ENCODE peak calls at places on chromosomes 16 and 17, in four cellular contexts. W is left kidney, X is thoracic aorta, L is WTC11. F is an unnamed sample.

GRCh38 chr16:21626659-21627277 is 25.6 kb downstream of the IGSF6 start:
- DNase-seq in W (peak; percentile 72), L (no peak), X (no peak), F (peak; percentile 59)

GRCh38 chr17:7977805-7978204 is 24.6 kb upstream of the GUCY2D start:
- DNase-seq in L (no peak), X (no peak), W (no peak), F (no peak)

GRCh38 chr17:82751171-82751570 is 694 bp upstream of the TBCD start:
- DNase-seq in X (no peak), L (peak; percentile 50), W (peak; percentile 80), F (no peak)

GRCh38 chr17:31499771-31500554 is 108.5 kb downstream of the RAB11FIP4 start:
- DNase-seq in L (no peak), X (no peak), W (peak; percentile 74), F (no peak)

GRCh38 chr17:63649813-63650212 is 27.6 kb downstream of the MAP3K3 start:
- DNase-seq in X (no peak), W (no peak), L (no peak), F (no peak)

GRCh38 chr17:51423421-51424160 is 163.2 kb downstream of the UTP18 start:
- DNase-seq in X (no peak), L (no peak), W (no peak), F (no peak)

GRCh38 chr17:65041518-65041917 is 15.0 kb downstream of the GNA13 start:
- DNase-seq in W (no peak), L (no peak), X (no peak), F (no peak)

GRCh38 chr16:23114131-23114904 is 34.9 kb downstream of the USP31 start:
- DNase-seq in L (no peak), X (no peak), W (no peak), F (no peak)

GRCh38 chr16:70160821-70161220 is 12.8 kb upstream of the CLEC18C start:
- DNase-seq in L (no peak), X (no peak), W (no peak), F (no peak)

GRCh38 chr17:76585649-76586593 is at the start of gene ST6GALNAC2:
- DNase-seq in L (peak; percentile 40), W (peak; percentile 87), X (no peak), F (peak; percentile 19)

GRCh38 chr17:64615025-64615677 is 47.0 kb downstream of the SMURF2 start:
- DNase-seq in L (no peak), W (peak; percentile 60), X (no peak), F (no peak)

GRCh38 chr17:19010729-19011505 is 6.4 kb upstream of the FAM83G start:
- DNase-seq in W (no peak), X (no peak), L (no peak), F (no peak)

GRCh38 chr16:974606-975312 is 4.0 kb upstream of the LMF1 start:
- DNase-seq in W (no peak), L (no peak), X (no peak), F (no peak)

GRCh38 chr16:54455021-54455725 is 168.6 kb upstream of the IRX3 start:
- DNase-seq in X (no peak), W (peak; percentile 42), L (no peak), F (no peak)

GRCh38 chr17:2594657-2595085 is 1.2 kb downstream of the PAFAH1B1 start:
- DNase-seq in L (no peak), W (no peak), X (no peak), F (no peak)

GRCh38 chr17:1231456-1231855 is 38.8 kb upstream of the BHLHA9 start:
- DNase-seq in L (no peak), X (no peak), W (no peak), F (no peak)

GRCh38 chr17:5115673-5116651 is at the start of gene USP6:
- DNase-seq in X (no peak), L (peak; percentile 25), W (peak; percentile 81), F (no peak)

GRCh38 chr17:73201215-73202069 is 8.6 kb downstream of the COG1 start:
- DNase-seq in X (no peak), L (no peak), W (no peak), F (no peak)

GRCh38 chr16:79146-80054 is 1.4 kb downstream of the MPG start:
- DNase-seq in X (no peak), L (no peak), W (no peak), F (no peak)

GRCh38 chr16:75288596-75289120 is 37.2 kb upstream of the BCAR1 start:
- DNase-seq in X (no peak), W (no peak), L (no peak), F (no peak)

GRCh38 chr17:64496786-64497564 is at the start of gene POLG2:
- DNase-seq in L (peak; percentile 93), W (peak; percentile 98), X (peak; percentile 74), F (peak; percentile 85)

GRCh38 chr17:16662936-16663335 is 9.3 kb upstream of the ZNF624 start:
- DNase-seq in L (no peak), X (no peak), W (no peak), F (peak; percentile 56)

GRCh38 chr17:61510991-61511390 is 58.8 kb downstream of the TBX4 start:
- DNase-seq in L (no peak), X (no peak), W (no peak), F (no peak)

GRCh38 chr17:27396941-27397340 is 59.3 kb upstream of the KSR1 start:
- DNase-seq in L (no peak), W (no peak), X (no peak), F (no peak)

GRCh38 chr17:36921131-36921851 is 16.0 kb upstream of the LHX1 start:
- DNase-seq in X (no peak), W (peak; percentile 56), L (no peak), F (no peak)

GRCh38 chr16:86919531-86920305 is 341.4 kb downstream of the FOXL1 start:
- DNase-seq in W (peak; percentile 98), X (no peak), L (no peak), F (no peak)

GRCh38 chr16:78102122-78102660 is 2.7 kb downstream of the WWOX start:
- DNase-seq in W (no peak), X (no peak), L (no peak), F (no peak)

GRCh38 chr16:47058295-47059086 is 85.0 kb upstream of the DNAJA2 start:
- DNase-seq in L (no peak), W (no peak), X (no peak), F (no peak)

GRCh38 chr16:4792951-4793513 is 2.1 kb upstream of the SMIM22 start:
- DNase-seq in L (no peak), X (no peak), W (no peak), F (no peak)

GRCh38 chr16:81163671-81164070 is 67.5 kb upstream of the GCSH start:
- DNase-seq in X (no peak), W (no peak), L (no peak), F (no peak)

GRCh38 chr17:7587831-7588230 is 2.1 kb downstream of the SOX15 start:
- DNase-seq in W (no peak), X (no peak), L (no peak), F (no peak)

GRCh38 chr17:1746975-1747543 is 4.4 kb downstream of the SERPINF2 start:
- DNase-seq in X (no peak), W (no peak), L (no peak), F (no peak)

GRCh38 chr17:1035546-1036170 is 38.7 kb downstream of the TIMM22 start:
- DNase-seq in W (peak; percentile 74), L (no peak), X (no peak), F (no peak)

GRCh38 chr17:37659887-37660286 is 16.6 kb upstream of the DDX52 start:
- DNase-seq in W (peak; percentile 68), L (no peak), X (no peak), F (no peak)